ENCODE peak calls at places on chromosomes 4 and X, in seven cellular contexts. E, U, Q, N, V, I and R are unnamed samples.

GRCh38 chr4:24010573-24010972 is 120.7 kb upstream of the PPARGC1A start:
- DNase-seq in E (no peak), U (no peak), Q (no peak), N (no peak), V (no peak), I (no peak), R (no peak)

GRCh38 chr4:69773443-69773842 is 13.0 kb upstream of the SULT1B1 start:
- DNase-seq in E (no peak), U (no peak), Q (no peak), N (no peak), V (no peak), I (no peak), R (no peak)

GRCh38 chr4:186724861-186725419 is 1.3 kb upstream of the FAT1 start:
- DNase-seq in E (no peak), U (no peak), Q (no peak), N (no peak), V (no peak), I (no peak), R (no peak)

GRCh38 chrX:117511379-117511778 is 605.2 kb downstream of the KLHL13 start:
- DNase-seq in E (no peak), U (no peak), Q (no peak), N (no peak), V (no peak), I (no peak), R (no peak)

GRCh38 chr4:182126096-182126495 is 117.1 kb upstream of the TENM3 start:
- DNase-seq in E (no peak), U (no peak), Q (no peak), N (no peak), V (no peak), I (no peak), R (no peak)

GRCh38 chr4:80831383-80832361 is 198.8 kb upstream of the BMP3 start:
- DNase-seq in E (no peak), U (no peak), Q (no peak), N (peak; percentile 15), V (no peak), I (no peak), R (no peak)

GRCh38 chr4:152045781-152046571 is 285.2 kb upstream of the GATB start:
- DNase-seq in E (no peak), U (peak; percentile 45), Q (no peak), N (no peak), V (no peak), I (no peak), R (no peak)

GRCh38 chr4:121651597-121651996 is 45.2 kb downstream of the ANXA5 start:
- DNase-seq in E (no peak), U (no peak), Q (no peak), N (no peak), V (no peak), I (no peak), R (no peak)

GRCh38 chrX:74325130-74326059 is 21.4 kb downstream of the ZCCHC13 start:
- DNase-seq in E (no peak), U (no peak), Q (peak; percentile 0), N (no peak), V (no peak), I (no peak), R (no peak)

GRCh38 chr4:8409271-8410065 is 31.1 kb downstream of the ACOX3 start:
- DNase-seq in E (no peak), U (peak; percentile 51), Q (peak; percentile 38), N (no peak), V (peak; percentile 77), I (no peak), R (no peak)

GRCh38 chr4:72440404-72440803 is 128.6 kb downstream of the ADAMTS3 start:
- DNase-seq in E (no peak), U (no peak), Q (no peak), N (no peak), V (no peak), I (no peak), R (no peak)

GRCh38 chr4:72444104-72444503 is 124.9 kb downstream of the ADAMTS3 start:
- DNase-seq in E (no peak), U (no peak), Q (no peak), N (no peak), V (no peak), I (no peak), R (no peak)

GRCh38 chr4:72442715-72443114 is 126.3 kb downstream of the ADAMTS3 start:
- DNase-seq in E (no peak), U (no peak), Q (no peak), N (no peak), V (no peak), I (no peak), R (no peak)

GRCh38 chr4:72446353-72447055 is 122.5 kb downstream of the ADAMTS3 start:
- DNase-seq in E (no peak), U (no peak), Q (no peak), N (no peak), V (no peak), I (no peak), R (no peak)

GRCh38 chr4:72442147-72442546 is 126.9 kb downstream of the ADAMTS3 start:
- DNase-seq in E (no peak), U (no peak), Q (no peak), N (no peak), V (no peak), I (no peak), R (no peak)
- H3K4me3 ChIP-seq in E (no peak overlapping the region), U (no peak overlapping the region), Q (no peak overlapping the region), N (no peak overlapping the region), V (no peak overlapping the region), I (no peak overlapping the region), R (no peak overlapping the region)

GRCh38 chrX:12383196-12383595 is 244.9 kb downstream of the FRMPD4 start:
- DNase-seq in E (no peak), U (no peak), Q (no peak), N (no peak), V (no peak), I (no peak), R (no peak)
- H3K4me3 ChIP-seq in E (no peak overlapping the region), U (no peak overlapping the region), Q (no peak overlapping the region), N (no peak overlapping the region), V (no peak overlapping the region), I (no peak overlapping the region), R (no peak overlapping the region)

DNA sequence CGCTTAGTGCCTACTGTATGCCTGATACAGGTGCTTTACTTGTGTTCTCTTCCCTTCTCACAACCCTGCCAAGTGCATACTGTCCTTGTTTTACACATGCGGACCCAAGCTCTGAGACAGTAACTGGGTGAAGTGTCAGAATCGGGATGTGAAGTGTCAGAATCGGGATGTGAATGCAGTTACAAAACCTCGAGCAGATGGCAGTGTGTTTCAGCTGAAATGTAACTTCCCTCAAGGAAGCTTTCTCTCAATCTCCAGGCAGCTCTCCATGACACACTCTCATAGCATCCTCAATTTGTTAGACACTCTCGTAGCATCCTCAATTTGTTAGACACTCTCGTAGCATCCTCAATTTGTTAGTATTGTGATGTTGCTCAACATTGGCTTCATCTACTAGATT is 1.0 kb upstream of the HPSE start:
- DNase-seq in E (no peak), U (no peak), Q (no peak), N (no peak), V (no peak), I (no peak), R (no peak)
- H3K4me3 ChIP-seq in E (no peak overlapping the region), U (no peak overlapping the region), Q (no peak overlapping the region), N (no peak overlapping the region), V (no peak overlapping the region), I (no peak overlapping the region), R (peak overlapping the region; percentile 75)

DNA sequence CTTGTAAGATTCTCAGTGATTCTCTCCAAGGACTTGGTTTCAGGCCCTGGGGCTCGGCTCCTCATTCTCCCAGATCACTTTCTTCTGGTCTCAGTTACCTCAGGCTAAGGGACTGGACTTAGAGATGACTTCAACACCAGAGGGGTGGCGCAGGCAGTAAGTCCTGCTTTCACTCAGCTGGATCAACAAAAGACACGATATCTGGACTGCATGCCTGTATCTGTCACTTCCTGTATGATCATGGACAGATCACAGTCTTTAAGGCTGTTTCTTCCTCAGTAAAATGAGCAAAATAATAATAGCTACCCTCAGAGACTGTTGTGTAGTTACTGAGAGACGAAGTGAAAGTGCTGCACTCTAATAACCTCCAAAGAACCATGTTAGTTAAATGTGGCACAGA is 19.5 kb upstream of the CXCR3 start:
- DNase-seq in E (no peak), U (no peak), Q (peak; percentile 58), N (no peak), V (no peak), I (peak; percentile 21), R (no peak)
- H3K4me3 ChIP-seq in E (no peak overlapping the region), U (no peak overlapping the region), Q (peak overlapping the region; percentile 39), N (no peak overlapping the region), V (no peak overlapping the region), I (no peak overlapping the region), R (peak overlapping the region; percentile 11)

GRCh38 chr4:1192493-1193205 is 20.3 kb upstream of the SPON2 start:
- DNase-seq in E (peak; percentile 76), U (peak; percentile 23), Q (peak; percentile 2), N (no peak), V (peak; percentile 3), I (no peak), R (peak; percentile 75)
- H3K4me3 ChIP-seq in E (peak overlapping the region; percentile 6), U (no peak overlapping the region), Q (no peak overlapping the region), N (no peak overlapping the region), V (no peak overlapping the region), I (no peak overlapping the region), R (peak overlapping the region; percentile 48)

DNA sequence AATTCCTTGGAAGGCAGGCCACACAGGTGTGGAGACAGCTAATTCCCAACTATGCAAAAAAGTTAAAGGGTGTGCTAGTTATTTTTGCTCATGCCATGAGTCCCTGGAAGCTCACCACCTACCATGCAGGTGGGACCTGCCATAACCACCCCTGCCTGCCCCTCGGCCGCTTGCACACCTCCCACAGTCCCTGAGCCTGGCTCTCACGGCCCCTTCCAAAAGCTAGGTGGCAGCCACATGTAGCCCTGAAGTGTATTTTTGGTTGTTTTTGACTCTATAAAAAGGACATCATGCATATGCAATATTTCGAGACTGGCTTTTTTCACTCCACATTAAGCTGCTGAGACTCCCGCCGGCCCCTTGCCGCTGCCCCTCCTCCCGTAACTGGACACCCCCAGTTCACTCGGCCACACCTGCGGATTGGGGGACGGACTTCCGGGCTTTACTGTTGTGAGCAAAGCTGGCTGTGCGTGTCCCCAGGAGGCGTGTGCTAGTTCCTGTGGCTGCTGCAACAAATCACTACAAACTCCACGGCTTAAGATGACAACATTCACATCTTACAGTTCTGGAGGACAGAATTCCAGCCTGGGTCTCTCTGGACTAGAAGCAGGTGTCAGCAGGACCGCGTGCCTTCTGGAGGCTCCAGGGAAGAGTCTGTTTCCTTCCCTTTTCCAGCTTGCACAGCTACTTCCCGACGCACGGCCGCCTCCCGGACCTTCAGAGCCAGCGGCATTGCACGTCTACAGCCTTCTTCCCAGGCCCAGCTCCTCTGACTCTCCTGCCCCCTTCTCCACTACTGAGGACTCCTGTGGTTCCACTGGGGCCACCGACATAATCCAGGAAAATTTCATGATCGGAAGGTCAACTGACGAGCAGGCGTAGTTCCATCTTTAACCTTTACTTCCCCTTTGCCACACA is 24.8 kb downstream of the ZFYVE28 start:
- DNase-seq in E (no peak), U (peak; percentile 32), Q (peak; percentile 56), N (no peak), V (no peak), I (no peak), R (no peak)
- H3K4me3 ChIP-seq in E (no peak overlapping the region), U (no peak overlapping the region), Q (no peak overlapping the region), N (no peak overlapping the region), V (no peak overlapping the region), I (no peak overlapping the region), R (peak overlapping the region; percentile 38)

GRCh38 chr4:163331629-163332360 is 601 bp downstream of the NPY1R start:
- DNase-seq in E (peak; percentile 71), U (peak; percentile 13), Q (no peak), N (no peak), V (no peak), I (no peak), R (no peak)
- H3K4me3 ChIP-seq in E (peak overlapping the region; percentile 84), U (peak overlapping the region; percentile 57), Q (no peak overlapping the region), N (peak overlapping the region; percentile 43), V (no peak overlapping the region), I (peak overlapping the region; percentile 60), R (peak overlapping the region; percentile 80)